ENCODE peak calls at places on chromosomes 1 and 21, in five cellular contexts. One of them, this sample, is unnamed.

GRCh38 chr1:208178091-208178529 is 66.1 kb downstream of the PLXNA2 start:
- DNase-seq in activated CD4-positive, CD25-positive, alpha-beta regulatory T cell: no peak
- DNase-seq in HT1080: peak; percentile 34
- DNase-seq in RWPE1: no peak
- DNase-seq in T-helper 9 cell: no peak
- DNase-seq in this sample: no peak

GRCh38 chr1:54125671-54126070 is 27.1 kb downstream of the CDCP2 start:
- DNase-seq in activated CD4-positive, CD25-positive, alpha-beta regulatory T cell: no peak
- DNase-seq in HT1080: no peak
- DNase-seq in RWPE1: no peak
- DNase-seq in T-helper 9 cell: no peak
- DNase-seq in this sample: no peak

GRCh38 chr1:61223140-61223539 is 140.8 kb downstream of the NFIA start:
- DNase-seq in activated CD4-positive, CD25-positive, alpha-beta regulatory T cell: no peak
- DNase-seq in HT1080: no peak
- DNase-seq in RWPE1: no peak
- DNase-seq in T-helper 9 cell: no peak
- DNase-seq in this sample: no peak

GRCh38 chr21:43723648-43724047 is 4.7 kb downstream of the PDXK start:
- DNase-seq in activated CD4-positive, CD25-positive, alpha-beta regulatory T cell: no peak
- DNase-seq in HT1080: no peak
- DNase-seq in RWPE1: no peak
- DNase-seq in T-helper 9 cell: no peak
- DNase-seq in this sample: no peak

GRCh38 chr1:8985915-8986813 is 40.1 kb downstream of the SLC2A7 start:
- DNase-seq in activated CD4-positive, CD25-positive, alpha-beta regulatory T cell: no peak
- DNase-seq in HT1080: peak; percentile 97
- DNase-seq in RWPE1: peak; percentile 80
- DNase-seq in T-helper 9 cell: no peak
- DNase-seq in this sample: no peak

GRCh38 chr1:174005032-174005431 is 17.1 kb downstream of the RC3H1 start:
- DNase-seq in activated CD4-positive, CD25-positive, alpha-beta regulatory T cell: no peak
- DNase-seq in HT1080: no peak
- DNase-seq in RWPE1: no peak
- DNase-seq in T-helper 9 cell: no peak
- DNase-seq in this sample: no peak

GRCh38 chr1:205313681-205314308 is 7.8 kb downstream of the NUAK2 start:
- DNase-seq in activated CD4-positive, CD25-positive, alpha-beta regulatory T cell: no peak
- DNase-seq in HT1080: no peak
- DNase-seq in RWPE1: no peak
- DNase-seq in T-helper 9 cell: no peak
- DNase-seq in this sample: peak; percentile 34

GRCh38 chr1:64536217-64536835 is 66.4 kb downstream of the CACHD1 start:
- DNase-seq in activated CD4-positive, CD25-positive, alpha-beta regulatory T cell: no peak
- DNase-seq in HT1080: no peak
- DNase-seq in RWPE1: no peak
- DNase-seq in T-helper 9 cell: no peak
- DNase-seq in this sample: no peak

GRCh38 chr1:161382214-161383019 is 14.7 kb upstream of the CFAP126 start:
- DNase-seq in activated CD4-positive, CD25-positive, alpha-beta regulatory T cell: no peak
- DNase-seq in HT1080: peak; percentile 85
- DNase-seq in RWPE1: peak; percentile 54
- DNase-seq in T-helper 9 cell: no peak
- DNase-seq in this sample: no peak

GRCh38 chr1:19164274-19165015 is 45.6 kb downstream of the UBR4 start:
- DNase-seq in activated CD4-positive, CD25-positive, alpha-beta regulatory T cell: no peak
- DNase-seq in HT1080: no peak
- DNase-seq in RWPE1: no peak
- DNase-seq in T-helper 9 cell: no peak
- DNase-seq in this sample: no peak